ENCODE peak calls at places on chromosomes 5 and 9, in six cellular contexts. E, C, S, R, W and H are unnamed samples.
A peak's percentile ranks its signal among the peaks of the same experiment; 100 is the strongest.

GRCh38 chr9:126558051-126558665 is 55.6 kb upstream of the LMX1B start:
- DNase-seq in E (peak; percentile 61), R (no peak), W (peak; percentile 64), C (no peak), S (peak; percentile 27), H (peak; percentile 34)

GRCh38 chr9:115733318-115733717 is 420.3 kb upstream of the PAPPA start:
- DNase-seq in R (no peak), S (no peak), W (no peak), C (no peak), E (no peak), H (no peak)

GRCh38 chr9:137745541-137745991 is 126.8 kb downstream of the EHMT1 start:
- DNase-seq in W (peak; percentile 70), E (peak; percentile 88), R (no peak), C (peak; percentile 38), S (no peak), H (no peak)

GRCh38 chr5:168085321-168086040 is 206.0 kb upstream of the WWC1 start:
- DNase-seq in E (no peak), R (no peak), C (no peak), S (peak; percentile 16), W (no peak), H (no peak)

GRCh38 chr5:92222449-92222848 is 839.3 kb upstream of the ARRDC3 start:
- DNase-seq in S (no peak), C (no peak), W (no peak), R (no peak), E (no peak), H (no peak)

GRCh38 chr9:84781431-84781830 is 111.9 kb downstream of the NTRK2 start:
- DNase-seq in E (peak; percentile 61), S (no peak), C (no peak), W (no peak), R (no peak), H (no peak)

GRCh38 chr9:82242285-82242963 is 253.9 kb downstream of the SPATA31D1 start:
- DNase-seq in C (no peak), W (no peak), R (no peak), S (no peak), E (no peak), H (no peak)

GRCh38 chr5:24712947-24713346 is 68.2 kb upstream of the CDH10 start:
- DNase-seq in S (no peak), E (no peak), C (no peak), R (no peak), W (no peak), H (no peak)

GRCh38 chr5:131242728-131243255 is 21.1 kb upstream of the CDC42SE2 start:
- DNase-seq in R (peak; percentile 67), W (no peak), C (peak; percentile 60), E (no peak), S (no peak), H (no peak)

GRCh38 chr9:81074261-81074660 is 615.1 kb downstream of the TLE1 start:
- DNase-seq in R (no peak), W (no peak), C (peak; percentile 29), S (no peak), E (no peak), H (no peak)

GRCh38 chr9:17063535-17064135 is 71.2 kb upstream of the CNTLN start:
- DNase-seq in R (peak; percentile 13), C (peak; percentile 29), W (no peak), S (no peak), E (peak; percentile 49), H (no peak)

GRCh38 chr9:131869312-131869711 is 129.4 kb upstream of the RAPGEF1 start:
- DNase-seq in E (no peak), C (no peak), S (no peak), W (no peak), R (no peak), H (no peak)

GRCh38 chr9:16030513-16031185 is 477.8 kb downstream of the CCDC171 start:
- DNase-seq in W (no peak), S (no peak), C (peak; percentile 93), R (peak; percentile 80), E (peak; percentile 77), H (no peak)

GRCh38 chr5:180315762-180316212 is 23.9 kb upstream of the MAPK9 start:
- DNase-seq in W (peak; percentile 80), E (peak; percentile 55), R (no peak), S (peak; percentile 51), C (no peak), H (no peak)

GRCh38 chr5:127439544-127440096 is 77.8 kb upstream of the PRRC1 start:
- DNase-seq in S (no peak), C (no peak), R (no peak), E (no peak), W (no peak), H (no peak)

GRCh38 chr5:127440831-127441230 is 76.6 kb upstream of the PRRC1 start:
- DNase-seq in W (no peak), E (no peak), S (no peak), R (no peak), C (no peak), H (no peak)

GRCh38 chr5:127447822-127448221 is 69.6 kb upstream of the PRRC1 start:
- DNase-seq in C (no peak), R (no peak), S (no peak), E (no peak), W (no peak), H (no peak)

GRCh38 chr5:127446626-127447025 is 70.8 kb upstream of the PRRC1 start:
- DNase-seq in S (no peak), W (no peak), E (no peak), R (no peak), C (no peak), H (no peak)

DNA sequence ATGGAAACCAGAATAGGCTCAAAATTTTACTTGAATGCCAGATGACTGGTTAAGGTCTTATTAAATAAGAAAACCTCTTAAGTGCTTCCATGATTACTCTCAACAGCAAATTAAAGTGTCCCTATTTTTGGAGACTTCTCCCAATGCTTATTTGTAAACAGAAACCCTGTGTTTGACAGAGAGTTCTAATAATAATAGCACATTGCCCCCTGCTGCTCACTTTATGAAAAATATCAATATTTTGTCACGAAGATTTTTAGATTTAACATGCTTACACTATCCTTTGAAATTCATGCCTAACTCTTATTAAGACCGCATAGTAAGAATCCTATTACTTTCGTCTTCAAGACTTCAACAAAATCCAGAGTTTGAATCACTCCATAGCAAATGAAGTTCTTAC is 75.4 kb upstream of the PRRC1 start:
- DNase-seq in W (no peak), E (peak; percentile 9), S (no peak), C (no peak), R (no peak), H (no peak)
- TF ChIP-seq CTCF in W (peak; percentile 60), E (peak; percentile 3), S (no peak), C (no peak), R (no peak), H (no peak)

GRCh38 chr5:90792725-90793124 is 234.1 kb downstream of the ADGRV1 start:
- DNase-seq in W (no peak), R (no peak), S (no peak), E (no peak), C (no peak), H (no peak)

DNA sequence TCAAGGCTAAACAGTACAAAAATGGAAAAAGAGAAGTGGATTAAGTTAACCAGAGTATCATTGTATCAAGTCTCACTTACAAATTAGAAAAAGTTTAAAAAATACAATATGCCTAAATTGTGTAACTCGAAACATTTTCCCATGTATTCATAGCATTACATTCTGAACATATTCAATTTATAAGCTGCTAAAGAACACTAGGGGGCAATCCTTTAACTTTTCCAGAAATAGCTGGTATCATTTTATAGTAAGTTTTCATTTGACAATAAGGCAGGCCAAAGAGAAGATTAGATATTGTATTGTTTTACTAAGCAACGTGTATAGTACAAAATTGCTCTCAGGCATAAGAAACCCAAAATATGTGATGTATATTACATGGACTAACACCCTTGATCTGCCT is 234.6 kb downstream of the ADGRV1 start:
- DNase-seq in W (no peak), S (no peak), E (no peak), R (no peak), C (no peak), H (no peak)
- TF ChIP-seq CTCF in W (no peak), S (no peak), E (no peak), R (no peak), C (no peak), H (no peak)

DNA sequence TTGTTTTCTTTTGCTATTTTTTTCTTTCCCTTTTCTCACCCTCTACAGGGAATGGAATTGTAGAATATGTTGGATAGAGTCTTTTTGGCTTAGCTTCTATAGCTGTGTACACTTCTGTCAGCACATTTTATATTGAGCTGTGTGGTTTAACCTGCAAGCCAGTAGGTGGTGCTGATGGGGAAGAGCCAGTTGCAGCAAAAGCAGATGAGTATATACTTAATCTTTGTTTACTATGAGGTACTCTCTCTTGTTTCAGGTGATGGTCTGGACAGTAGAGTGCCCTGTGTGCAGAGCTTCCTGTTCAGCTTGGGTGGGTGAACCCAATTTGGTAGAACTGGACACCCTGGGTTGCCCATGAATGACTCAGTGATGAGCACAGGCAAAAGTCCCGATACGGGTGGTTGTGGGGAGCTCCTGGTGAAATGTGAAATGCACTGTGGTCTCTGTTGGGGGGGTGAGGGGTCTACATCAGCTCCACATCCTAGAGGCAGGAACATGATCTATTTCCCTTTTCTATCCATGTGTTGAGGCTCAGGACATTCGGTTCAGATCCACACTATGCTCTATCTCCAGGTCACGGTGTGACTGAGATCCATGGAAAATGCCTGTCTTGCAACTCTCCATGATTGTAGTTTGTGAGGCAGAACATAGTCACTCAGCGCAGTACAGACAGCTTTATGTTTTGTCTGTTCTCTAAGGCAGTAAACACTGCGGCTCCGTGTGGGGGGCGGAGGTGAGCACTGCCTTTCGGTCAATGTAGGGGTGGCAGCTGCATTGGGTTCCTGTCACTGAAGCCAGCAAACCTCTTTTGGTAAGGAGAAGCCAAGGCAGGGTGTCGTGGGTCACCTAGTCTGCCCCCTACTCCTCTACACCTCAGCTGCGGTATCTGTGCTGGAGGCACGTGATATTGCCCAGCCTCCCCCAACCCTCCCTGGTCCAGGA is 353.2 kb downstream of the PRR16 start:
- DNase-seq in C (no peak), E (peak; percentile 5), R (peak; percentile 8), W (peak; percentile 32), S (no peak), H (no peak)
- TF ChIP-seq CTCF in C (peak; percentile 59), E (no peak), R (peak; percentile 63), W (peak; percentile 43), S (no peak), H (no peak)

GRCh38 chr5:6712136-6712581 is 1.1 kb upstream of the TENT4A start:
- DNase-seq in R (no peak), E (peak; percentile 82), S (peak; percentile 59), W (peak; percentile 61), C (no peak), H (no peak)
- TF ChIP-seq CTCF in R (peak; percentile 8), E (peak; percentile 6), S (no peak), W (no peak), C (no peak), H (no peak)

GRCh38 chr9:112007575-112008240 is 111.1 kb downstream of the UGCG start:
- DNase-seq in C (no peak), W (no peak), R (no peak), S (no peak), E (peak; percentile 24), H (no peak)
- TF ChIP-seq CTCF in C (no peak), W (no peak), R (no peak), S (no peak), E (no peak), H (no peak)